ENCODE peak calls at places on chromosomes 5 and 9, in seven cellular contexts. One of them, this sample, is unnamed.

GRCh38 chr9:14485366-14485765 is 171.4 kb upstream of the NFIB start:
- DNase-seq in IMR-90: peak; percentile 13
- DNase-seq in heart right ventricle: no peak
- DNase-seq in breast epithelium: no peak
- DNase-seq in psoas muscle: no peak
- DNase-seq in HFFc6: no peak
- DNase-seq in GM10248: no peak
- DNase-seq in this sample: no peak

GRCh38 chr9:34654317-34655083 is 2.5 kb downstream of the IL11RA start:
- DNase-seq in IMR-90: peak; percentile 57
- DNase-seq in heart right ventricle: peak; percentile 79
- DNase-seq in breast epithelium: peak; percentile 65
- DNase-seq in psoas muscle: peak; percentile 89
- DNase-seq in HFFc6: peak; percentile 31
- DNase-seq in GM10248: no peak
- DNase-seq in this sample: no peak

GRCh38 chr9:109232449-109232848 is 65.4 kb upstream of the FRRS1L start:
- DNase-seq in IMR-90: peak; percentile 61
- DNase-seq in heart right ventricle: no peak
- DNase-seq in breast epithelium: no peak
- DNase-seq in psoas muscle: no peak
- DNase-seq in HFFc6: peak; percentile 56
- DNase-seq in GM10248: no peak
- DNase-seq in this sample: no peak

GRCh38 chr9:88436379-88436778 is 48.1 kb downstream of the SPIN1 start:
- DNase-seq in IMR-90: no peak
- DNase-seq in heart right ventricle: no peak
- DNase-seq in breast epithelium: no peak
- DNase-seq in psoas muscle: no peak
- DNase-seq in HFFc6: no peak
- DNase-seq in GM10248: no peak
- DNase-seq in this sample: no peak

GRCh38 chr5:87390576-87391199 is 22.0 kb downstream of the CCNH start:
- DNase-seq in IMR-90: peak; percentile 54
- DNase-seq in heart right ventricle: no peak
- DNase-seq in breast epithelium: no peak
- DNase-seq in psoas muscle: no peak
- DNase-seq in HFFc6: no peak
- DNase-seq in GM10248: no peak
- DNase-seq in this sample: no peak

GRCh38 chr5:116411101-116411571 is 163.5 kb downstream of the SEMA6A start:
- DNase-seq in IMR-90: no peak
- DNase-seq in heart right ventricle: no peak
- DNase-seq in breast epithelium: no peak
- DNase-seq in psoas muscle: peak; percentile 59
- DNase-seq in HFFc6: no peak
- DNase-seq in GM10248: no peak
- DNase-seq in this sample: no peak

GRCh38 chr5:172170251-172170701 is 17.7 kb downstream of the STK10 start:
- DNase-seq in IMR-90: no peak
- DNase-seq in heart right ventricle: peak; percentile 45
- DNase-seq in breast epithelium: no peak
- DNase-seq in psoas muscle: no peak
- DNase-seq in HFFc6: no peak
- DNase-seq in GM10248: no peak
- DNase-seq in this sample: no peak

GRCh38 chr9:89278997-89279739 is 31.8 kb upstream of the CKS2 start:
- DNase-seq in IMR-90: peak; percentile 71
- DNase-seq in heart right ventricle: no peak
- DNase-seq in breast epithelium: no peak
- DNase-seq in psoas muscle: no peak
- DNase-seq in HFFc6: peak; percentile 61
- DNase-seq in GM10248: peak; percentile 55
- DNase-seq in this sample: no peak

GRCh38 chr5:179113143-179113530 is 53.0 kb downstream of the ZNF354C start:
- DNase-seq in IMR-90: no peak
- DNase-seq in heart right ventricle: no peak
- DNase-seq in breast epithelium: peak; percentile 20
- DNase-seq in psoas muscle: no peak
- DNase-seq in HFFc6: no peak
- DNase-seq in GM10248: no peak
- DNase-seq in this sample: no peak

GRCh38 chr9:18786936-18787658 is 245.9 kb downstream of the SAXO1 start:
- DNase-seq in IMR-90: peak; percentile 47
- DNase-seq in heart right ventricle: no peak
- DNase-seq in breast epithelium: no peak
- DNase-seq in psoas muscle: no peak
- DNase-seq in HFFc6: no peak
- DNase-seq in GM10248: no peak
- DNase-seq in this sample: no peak

GRCh38 chr9:112179816-112180215 is 4.7 kb upstream of the SUSD1 start:
- DNase-seq in IMR-90: no peak
- DNase-seq in heart right ventricle: no peak
- DNase-seq in breast epithelium: no peak
- DNase-seq in psoas muscle: no peak
- DNase-seq in HFFc6: no peak
- DNase-seq in GM10248: no peak
- DNase-seq in this sample: no peak

GRCh38 chr9:96758845-96759673 is 18.8 kb downstream of the ZNF510 start:
- DNase-seq in IMR-90: no peak
- DNase-seq in heart right ventricle: no peak
- DNase-seq in breast epithelium: no peak
- DNase-seq in psoas muscle: no peak
- DNase-seq in HFFc6: no peak
- DNase-seq in GM10248: no peak
- DNase-seq in this sample: no peak

GRCh38 chr9:6106576-6107339 is 91.3 kb upstream of the RANBP6 start:
- DNase-seq in IMR-90: peak; percentile 12
- DNase-seq in heart right ventricle: no peak
- DNase-seq in breast epithelium: no peak
- DNase-seq in psoas muscle: no peak
- DNase-seq in HFFc6: peak; percentile 46
- DNase-seq in GM10248: peak; percentile 47
- DNase-seq in this sample: no peak

GRCh38 chr5:132364319-132364718 is 5.2 kb upstream of the SLC22A5 start:
- DNase-seq in IMR-90: peak; percentile 72
- DNase-seq in heart right ventricle: no peak
- DNase-seq in breast epithelium: no peak
- DNase-seq in psoas muscle: no peak
- DNase-seq in HFFc6: peak; percentile 70
- DNase-seq in GM10248: no peak
- DNase-seq in this sample: no peak

GRCh38 chr9:4923580-4924544 is 61.2 kb upstream of the JAK2 start:
- DNase-seq in IMR-90: peak; percentile 44
- DNase-seq in heart right ventricle: no peak
- DNase-seq in breast epithelium: no peak
- DNase-seq in psoas muscle: no peak
- DNase-seq in HFFc6: peak; percentile 28
- DNase-seq in GM10248: peak; percentile 67
- DNase-seq in this sample: no peak

GRCh38 chr5:108421713-108422112 is 39.8 kb upstream of the FBXL17 start:
- DNase-seq in IMR-90: peak; percentile 16
- DNase-seq in heart right ventricle: no peak
- DNase-seq in breast epithelium: no peak
- DNase-seq in psoas muscle: no peak
- DNase-seq in HFFc6: peak; percentile 22
- DNase-seq in GM10248: no peak
- DNase-seq in this sample: no peak

GRCh38 chr5:139696167-139696893 is 48.2 kb downstream of the CXXC5 start:
- DNase-seq in IMR-90: no peak
- DNase-seq in heart right ventricle: no peak
- DNase-seq in breast epithelium: no peak
- DNase-seq in psoas muscle: no peak
- DNase-seq in HFFc6: no peak
- DNase-seq in GM10248: no peak
- DNase-seq in this sample: no peak

GRCh38 chr5:133467712-133468463 is 144.5 kb downstream of the FSTL4 start:
- DNase-seq in IMR-90: no peak
- DNase-seq in heart right ventricle: no peak
- DNase-seq in breast epithelium: no peak
- DNase-seq in psoas muscle: no peak
- DNase-seq in HFFc6: no peak
- DNase-seq in GM10248: no peak
- DNase-seq in this sample: no peak

GRCh38 chr9:94606641-94607339 is 13.2 kb upstream of the FBP2 start:
- DNase-seq in IMR-90: no peak
- DNase-seq in heart right ventricle: no peak
- DNase-seq in breast epithelium: no peak
- DNase-seq in psoas muscle: no peak
- DNase-seq in HFFc6: no peak
- DNase-seq in GM10248: no peak
- DNase-seq in this sample: no peak

GRCh38 chr9:105088499-105088898 is 156.0 kb upstream of the SLC44A1 start:
- DNase-seq in IMR-90: no peak
- DNase-seq in heart right ventricle: no peak
- DNase-seq in breast epithelium: no peak
- DNase-seq in psoas muscle: no peak
- DNase-seq in HFFc6: no peak
- DNase-seq in GM10248: no peak
- DNase-seq in this sample: no peak

GRCh38 chr9:127776195-127776918 is 2.1 kb downstream of the SH2D3C start:
- DNase-seq in IMR-90: no peak
- DNase-seq in heart right ventricle: no peak
- DNase-seq in breast epithelium: no peak
- DNase-seq in psoas muscle: peak; percentile 70
- DNase-seq in HFFc6: no peak
- DNase-seq in GM10248: peak; percentile 81
- DNase-seq in this sample: no peak

GRCh38 chr5:103031607-103032006 is 88.3 kb downstream of the GIN1 start:
- DNase-seq in IMR-90: no peak
- DNase-seq in heart right ventricle: no peak
- DNase-seq in breast epithelium: no peak
- DNase-seq in psoas muscle: no peak
- DNase-seq in HFFc6: no peak
- DNase-seq in GM10248: no peak
- DNase-seq in this sample: no peak
- TF ChIP-seq CTCF in IMR-90: peak; percentile 41
- TF ChIP-seq CTCF in heart right ventricle: no peak
- TF ChIP-seq CTCF in breast epithelium: no peak
- TF ChIP-seq CTCF in psoas muscle: no peak
- TF ChIP-seq CTCF in HFFc6: peak; percentile 58
- TF ChIP-seq CTCF in GM10248: no peak
- TF ChIP-seq CTCF in this sample: no peak

GRCh38 chr5:30804739-30805313 is 388.7 kb upstream of the CDH6 start:
- DNase-seq in IMR-90: peak; percentile 62
- DNase-seq in heart right ventricle: no peak
- DNase-seq in breast epithelium: no peak
- DNase-seq in psoas muscle: no peak
- DNase-seq in HFFc6: no peak
- DNase-seq in GM10248: no peak
- DNase-seq in this sample: no peak
- TF ChIP-seq CTCF in IMR-90: peak; percentile 56
- TF ChIP-seq CTCF in heart right ventricle: no peak
- TF ChIP-seq CTCF in breast epithelium: no peak
- TF ChIP-seq CTCF in psoas muscle: no peak
- TF ChIP-seq CTCF in HFFc6: no peak
- TF ChIP-seq CTCF in GM10248: no peak
- TF ChIP-seq CTCF in this sample: no peak

GRCh38 chr9:114154597-114155102 is 687 bp upstream of the COL27A1 start:
- DNase-seq in IMR-90: no peak
- DNase-seq in heart right ventricle: no peak
- DNase-seq in breast epithelium: no peak
- DNase-seq in psoas muscle: no peak
- DNase-seq in HFFc6: no peak
- DNase-seq in GM10248: no peak
- DNase-seq in this sample: no peak

GRCh38 chr9:114155263-114155966 is at the start of gene COL27A1:
- DNase-seq in IMR-90: peak; percentile 70
- DNase-seq in heart right ventricle: peak; percentile 89
- DNase-seq in breast epithelium: peak; percentile 86
- DNase-seq in psoas muscle: peak; percentile 89
- DNase-seq in HFFc6: peak; percentile 66
- DNase-seq in GM10248: peak; percentile 90
- DNase-seq in this sample: peak; percentile 77

GRCh38 chr9:114155967-114156294 is 594 bp downstream of the COL27A1 start:
- DNase-seq in IMR-90: no peak
- DNase-seq in heart right ventricle: no peak
- DNase-seq in breast epithelium: no peak
- DNase-seq in psoas muscle: no peak
- DNase-seq in HFFc6: no peak
- DNase-seq in GM10248: no peak
- DNase-seq in this sample: no peak

GRCh38 chr9:114156311-114156657 is 947 bp downstream of the COL27A1 start:
- DNase-seq in IMR-90: no peak
- DNase-seq in heart right ventricle: no peak
- DNase-seq in breast epithelium: no peak
- DNase-seq in psoas muscle: no peak
- DNase-seq in HFFc6: peak; percentile 30
- DNase-seq in GM10248: no peak
- DNase-seq in this sample: no peak

DNA sequence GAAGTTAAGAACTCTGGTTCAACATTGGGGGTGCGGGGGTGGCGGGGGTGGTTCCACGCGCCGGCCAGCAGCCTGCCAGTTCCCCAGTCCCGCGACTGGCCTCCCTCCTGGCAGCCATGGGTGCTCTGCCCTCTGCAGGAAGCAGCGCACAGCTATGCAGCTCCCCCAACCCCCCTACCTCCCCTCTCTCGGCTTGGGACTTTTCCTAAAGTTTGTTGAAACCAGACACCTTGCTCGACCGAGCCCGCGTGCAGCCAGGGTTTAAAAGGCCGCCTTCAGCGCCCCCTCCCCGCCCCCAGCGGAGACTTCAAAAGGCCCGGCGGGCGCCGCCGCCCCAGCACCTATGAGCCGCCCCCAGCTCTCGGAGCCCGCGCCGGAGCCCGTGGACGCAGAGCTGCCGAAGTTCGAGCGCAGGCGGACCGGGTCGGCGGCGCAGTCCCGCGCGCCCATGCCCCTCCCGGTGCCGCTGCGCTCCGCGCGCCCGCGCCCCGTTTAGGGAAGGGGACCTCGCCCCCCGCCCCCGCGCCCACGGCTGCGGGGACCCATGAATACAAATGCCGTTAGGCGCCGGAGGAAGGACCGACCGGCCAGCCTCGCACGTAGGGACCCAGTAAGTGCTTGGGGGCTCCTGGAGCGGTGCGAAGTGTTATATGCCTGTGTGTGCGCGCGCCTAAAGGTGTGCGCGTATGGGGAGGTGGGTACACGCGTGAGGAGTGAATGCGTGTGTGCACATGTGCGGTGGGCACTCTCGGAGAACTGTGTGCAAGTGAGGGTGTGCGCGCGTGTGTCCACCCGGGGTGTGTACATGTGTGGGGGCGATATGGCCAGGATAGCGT is 1.4 kb upstream of the COL27A1 start:
- DNase-seq in IMR-90: peak; percentile 25
- DNase-seq in heart right ventricle: no peak
- DNase-seq in breast epithelium: no peak
- DNase-seq in psoas muscle: peak; percentile 57
- DNase-seq in HFFc6: no peak
- DNase-seq in GM10248: no peak
- DNase-seq in this sample: no peak
- TF ChIP-seq CTCF in IMR-90: peak; percentile 37
- TF ChIP-seq CTCF in heart right ventricle: no peak
- TF ChIP-seq CTCF in breast epithelium: no peak
- TF ChIP-seq CTCF in psoas muscle: peak; percentile 9
- TF ChIP-seq CTCF in HFFc6: peak; percentile 70
- TF ChIP-seq CTCF in GM10248: no peak
- TF ChIP-seq CTCF in this sample: no peak

DNA sequence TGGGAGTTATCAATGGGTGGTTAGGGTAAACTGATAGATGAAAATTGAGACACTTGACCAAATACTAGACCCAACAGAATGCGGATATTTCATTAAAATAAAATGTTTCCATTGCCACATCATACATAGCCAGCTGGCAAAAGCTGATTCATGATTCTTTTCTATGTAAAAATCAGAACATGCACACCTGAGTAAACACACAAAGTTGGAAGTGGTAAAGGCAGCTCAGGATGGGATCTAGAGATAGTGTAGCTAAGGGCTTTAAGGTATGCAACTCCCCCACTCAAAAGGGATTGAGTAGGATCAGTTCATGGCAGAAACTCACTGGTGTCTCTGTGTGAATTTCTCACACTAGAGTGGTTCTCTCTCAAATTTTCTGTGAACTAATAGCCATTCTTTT is 541.1 kb upstream of the GRAMD2B start:
- DNase-seq in IMR-90: no peak
- DNase-seq in heart right ventricle: no peak
- DNase-seq in breast epithelium: no peak
- DNase-seq in psoas muscle: no peak
- DNase-seq in HFFc6: no peak
- DNase-seq in GM10248: no peak
- DNase-seq in this sample: no peak
- TF ChIP-seq CTCF in IMR-90: no peak
- TF ChIP-seq CTCF in heart right ventricle: no peak
- TF ChIP-seq CTCF in breast epithelium: no peak
- TF ChIP-seq CTCF in psoas muscle: no peak
- TF ChIP-seq CTCF in HFFc6: no peak
- TF ChIP-seq CTCF in GM10248: no peak
- TF ChIP-seq CTCF in this sample: no peak